ENCODE peak calls at places on chromosomes 6 and 20, in eight cellular contexts. One of them, this sample, is unnamed.

GRCh38 chr20:38113401-38114325 is 51.4 kb downstream of the TGM2 start:
- DNase-seq in tibial artery: no peak
- DNase-seq in cardiac fibroblast: no peak
- DNase-seq in stimulated activated CD4-positive, alpha-beta T cell treated with anti-CD3 and anti-CD28 coated beads, Interleukin-15, amount 100 ng/mL, for 1 hour: no peak
- DNase-seq in kidney tubule cell: no peak
- DNase-seq in iris pigment epithelial cell: peak; percentile 41
- DNase-seq in HL-60: peak; percentile 78
- DNase-seq in HEK293T: peak; percentile 35
- DNase-seq in this sample: no peak

GRCh38 chr6:117513778-117514371 is 31.4 kb downstream of the DCBLD1 start:
- DNase-seq in tibial artery: no peak
- DNase-seq in cardiac fibroblast: no peak
- DNase-seq in stimulated activated CD4-positive, alpha-beta T cell treated with anti-CD3 and anti-CD28 coated beads, Interleukin-15, amount 100 ng/mL, for 1 hour: no peak
- DNase-seq in kidney tubule cell: no peak
- DNase-seq in iris pigment epithelial cell: no peak
- DNase-seq in HL-60: no peak
- DNase-seq in HEK293T: no peak
- DNase-seq in this sample: peak; percentile 46

GRCh38 chr6:166567107-166567506 is 19.4 kb downstream of the RAMACL start:
- DNase-seq in tibial artery: no peak
- DNase-seq in cardiac fibroblast: peak; percentile 98
- DNase-seq in stimulated activated CD4-positive, alpha-beta T cell treated with anti-CD3 and anti-CD28 coated beads, Interleukin-15, amount 100 ng/mL, for 1 hour: no peak
- DNase-seq in kidney tubule cell: peak; percentile 92
- DNase-seq in iris pigment epithelial cell: peak; percentile 99
- DNase-seq in HL-60: no peak
- DNase-seq in HEK293T: no peak
- DNase-seq in this sample: peak; percentile 99

GRCh38 chr6:116596815-116597214 is 19.5 kb upstream of the RSPH4A start:
- DNase-seq in tibial artery: no peak
- DNase-seq in cardiac fibroblast: peak; percentile 29
- DNase-seq in stimulated activated CD4-positive, alpha-beta T cell treated with anti-CD3 and anti-CD28 coated beads, Interleukin-15, amount 100 ng/mL, for 1 hour: no peak
- DNase-seq in kidney tubule cell: no peak
- DNase-seq in iris pigment epithelial cell: peak; percentile 15
- DNase-seq in HL-60: no peak
- DNase-seq in HEK293T: peak; percentile 14
- DNase-seq in this sample: peak; percentile 12

GRCh38 chr6:156777866-156778614 is 862 bp downstream of the ARID1B start:
- DNase-seq in tibial artery: peak; percentile 76
- DNase-seq in cardiac fibroblast: peak; percentile 51
- DNase-seq in stimulated activated CD4-positive, alpha-beta T cell treated with anti-CD3 and anti-CD28 coated beads, Interleukin-15, amount 100 ng/mL, for 1 hour: peak; percentile 44
- DNase-seq in kidney tubule cell: peak; percentile 66
- DNase-seq in iris pigment epithelial cell: peak; percentile 62
- DNase-seq in HL-60: peak; percentile 56
- DNase-seq in HEK293T: peak; percentile 45
- DNase-seq in this sample: no peak

GRCh38 chr6:99512033-99512432 is 3.2 kb downstream of the USP45 start:
- DNase-seq in tibial artery: no peak
- DNase-seq in cardiac fibroblast: peak; percentile 44
- DNase-seq in stimulated activated CD4-positive, alpha-beta T cell treated with anti-CD3 and anti-CD28 coated beads, Interleukin-15, amount 100 ng/mL, for 1 hour: no peak
- DNase-seq in kidney tubule cell: peak; percentile 17
- DNase-seq in iris pigment epithelial cell: peak; percentile 74
- DNase-seq in HL-60: no peak
- DNase-seq in HEK293T: no peak
- DNase-seq in this sample: peak; percentile 31

GRCh38 chr6:26064619-26065257 is 22.5 kb upstream of the HFE start:
- DNase-seq in tibial artery: no peak
- DNase-seq in cardiac fibroblast: peak; percentile 73
- DNase-seq in stimulated activated CD4-positive, alpha-beta T cell treated with anti-CD3 and anti-CD28 coated beads, Interleukin-15, amount 100 ng/mL, for 1 hour: no peak
- DNase-seq in kidney tubule cell: peak; percentile 63
- DNase-seq in iris pigment epithelial cell: peak; percentile 56
- DNase-seq in HL-60: peak; percentile 42
- DNase-seq in HEK293T: peak; percentile 49
- DNase-seq in this sample: peak; percentile 18

GRCh38 chr6:108989700-108990099 is 104.9 kb downstream of the SESN1 start:
- DNase-seq in tibial artery: no peak
- DNase-seq in cardiac fibroblast: no peak
- DNase-seq in stimulated activated CD4-positive, alpha-beta T cell treated with anti-CD3 and anti-CD28 coated beads, Interleukin-15, amount 100 ng/mL, for 1 hour: no peak
- DNase-seq in kidney tubule cell: no peak
- DNase-seq in iris pigment epithelial cell: no peak
- DNase-seq in HL-60: no peak
- DNase-seq in HEK293T: no peak
- DNase-seq in this sample: no peak

GRCh38 chr20:63165538-63166422 is 50.2 kb downstream of the YTHDF1 start:
- DNase-seq in tibial artery: no peak
- DNase-seq in cardiac fibroblast: no peak
- DNase-seq in stimulated activated CD4-positive, alpha-beta T cell treated with anti-CD3 and anti-CD28 coated beads, Interleukin-15, amount 100 ng/mL, for 1 hour: no peak
- DNase-seq in kidney tubule cell: no peak
- DNase-seq in iris pigment epithelial cell: no peak
- DNase-seq in HL-60: no peak
- DNase-seq in HEK293T: no peak
- DNase-seq in this sample: no peak

GRCh38 chr20:363319-364078 is 16.6 kb downstream of the NRSN2 start:
- DNase-seq in tibial artery: no peak
- DNase-seq in cardiac fibroblast: no peak
- DNase-seq in stimulated activated CD4-positive, alpha-beta T cell treated with anti-CD3 and anti-CD28 coated beads, Interleukin-15, amount 100 ng/mL, for 1 hour: no peak
- DNase-seq in kidney tubule cell: peak; percentile 79
- DNase-seq in iris pigment epithelial cell: peak; percentile 33
- DNase-seq in HL-60: peak; percentile 43
- DNase-seq in HEK293T: no peak
- DNase-seq in this sample: no peak

GRCh38 chr6:43509142-43509983 is 783 bp downstream of the LRRC73 start:
- DNase-seq in tibial artery: no peak
- DNase-seq in cardiac fibroblast: no peak
- DNase-seq in stimulated activated CD4-positive, alpha-beta T cell treated with anti-CD3 and anti-CD28 coated beads, Interleukin-15, amount 100 ng/mL, for 1 hour: no peak
- DNase-seq in kidney tubule cell: no peak
- DNase-seq in iris pigment epithelial cell: no peak
- DNase-seq in HL-60: no peak
- DNase-seq in HEK293T: no peak
- DNase-seq in this sample: no peak

GRCh38 chr6:75691012-75691411 is 58.0 kb upstream of the MYO6 start:
- DNase-seq in tibial artery: no peak
- DNase-seq in cardiac fibroblast: peak; percentile 60
- DNase-seq in stimulated activated CD4-positive, alpha-beta T cell treated with anti-CD3 and anti-CD28 coated beads, Interleukin-15, amount 100 ng/mL, for 1 hour: no peak
- DNase-seq in kidney tubule cell: peak; percentile 35
- DNase-seq in iris pigment epithelial cell: peak; percentile 47
- DNase-seq in HL-60: no peak
- DNase-seq in HEK293T: no peak
- DNase-seq in this sample: peak; percentile 11

GRCh38 chr6:150142657-150143501 is at the start of gene PPP1R14C:
- DNase-seq in tibial artery: no peak
- DNase-seq in cardiac fibroblast: peak; percentile 2
- DNase-seq in stimulated activated CD4-positive, alpha-beta T cell treated with anti-CD3 and anti-CD28 coated beads, Interleukin-15, amount 100 ng/mL, for 1 hour: peak; percentile 2
- DNase-seq in kidney tubule cell: peak; percentile 86
- DNase-seq in iris pigment epithelial cell: no peak
- DNase-seq in HL-60: no peak
- DNase-seq in HEK293T: peak; percentile 79
- DNase-seq in this sample: peak; percentile 23

GRCh38 chr6:14324042-14324441 is 206.5 kb downstream of the CD83 start:
- DNase-seq in tibial artery: no peak
- DNase-seq in cardiac fibroblast: no peak
- DNase-seq in stimulated activated CD4-positive, alpha-beta T cell treated with anti-CD3 and anti-CD28 coated beads, Interleukin-15, amount 100 ng/mL, for 1 hour: no peak
- DNase-seq in kidney tubule cell: peak; percentile 70
- DNase-seq in iris pigment epithelial cell: peak; percentile 7
- DNase-seq in HL-60: no peak
- DNase-seq in HEK293T: no peak
- DNase-seq in this sample: peak; percentile 35

GRCh38 chr6:24666097-24666615 is 543 bp downstream of the TDP2 start:
- DNase-seq in tibial artery: peak; percentile 72
- DNase-seq in cardiac fibroblast: no peak
- DNase-seq in stimulated activated CD4-positive, alpha-beta T cell treated with anti-CD3 and anti-CD28 coated beads, Interleukin-15, amount 100 ng/mL, for 1 hour: peak; percentile 33
- DNase-seq in kidney tubule cell: peak; percentile 52
- DNase-seq in iris pigment epithelial cell: peak; percentile 58
- DNase-seq in HL-60: peak; percentile 47
- DNase-seq in HEK293T: peak; percentile 54
- DNase-seq in this sample: peak; percentile 39

GRCh38 chr6:7974932-7975763 is 64.6 kb upstream of the TXNDC5 start:
- DNase-seq in tibial artery: peak; percentile 85
- DNase-seq in cardiac fibroblast: peak; percentile 94
- DNase-seq in stimulated activated CD4-positive, alpha-beta T cell treated with anti-CD3 and anti-CD28 coated beads, Interleukin-15, amount 100 ng/mL, for 1 hour: no peak
- DNase-seq in kidney tubule cell: peak; percentile 91
- DNase-seq in iris pigment epithelial cell: peak; percentile 97
- DNase-seq in HL-60: peak; percentile 5
- DNase-seq in HEK293T: peak; percentile 27
- DNase-seq in this sample: peak; percentile 98

GRCh38 chr6:130934848-130935585 is 107.8 kb downstream of the SMLR1 start:
- DNase-seq in tibial artery: no peak
- DNase-seq in cardiac fibroblast: peak; percentile 47
- DNase-seq in stimulated activated CD4-positive, alpha-beta T cell treated with anti-CD3 and anti-CD28 coated beads, Interleukin-15, amount 100 ng/mL, for 1 hour: no peak
- DNase-seq in kidney tubule cell: no peak
- DNase-seq in iris pigment epithelial cell: no peak
- DNase-seq in HL-60: no peak
- DNase-seq in HEK293T: no peak
- DNase-seq in this sample: no peak

GRCh38 chr6:4615231-4615630 is 161.0 kb upstream of the CDYL start:
- DNase-seq in tibial artery: no peak
- DNase-seq in cardiac fibroblast: no peak
- DNase-seq in stimulated activated CD4-positive, alpha-beta T cell treated with anti-CD3 and anti-CD28 coated beads, Interleukin-15, amount 100 ng/mL, for 1 hour: no peak
- DNase-seq in kidney tubule cell: no peak
- DNase-seq in iris pigment epithelial cell: no peak
- DNase-seq in HL-60: no peak
- DNase-seq in HEK293T: no peak
- DNase-seq in this sample: no peak

GRCh38 chr20:31819083-31819784 is at the start of gene MYLK2:
- DNase-seq in tibial artery: peak; percentile 72
- DNase-seq in cardiac fibroblast: no peak
- DNase-seq in stimulated activated CD4-positive, alpha-beta T cell treated with anti-CD3 and anti-CD28 coated beads, Interleukin-15, amount 100 ng/mL, for 1 hour: no peak
- DNase-seq in kidney tubule cell: no peak
- DNase-seq in iris pigment epithelial cell: no peak
- DNase-seq in HL-60: no peak
- DNase-seq in HEK293T: no peak
- DNase-seq in this sample: no peak

GRCh38 chr6:72933216-72933615 is 292.1 kb downstream of the KHDC1L start:
- DNase-seq in tibial artery: no peak
- DNase-seq in cardiac fibroblast: no peak
- DNase-seq in stimulated activated CD4-positive, alpha-beta T cell treated with anti-CD3 and anti-CD28 coated beads, Interleukin-15, amount 100 ng/mL, for 1 hour: no peak
- DNase-seq in kidney tubule cell: no peak
- DNase-seq in iris pigment epithelial cell: no peak
- DNase-seq in HL-60: no peak
- DNase-seq in HEK293T: no peak
- DNase-seq in this sample: no peak

GRCh38 chr6:11230158-11231107 is 2.0 kb downstream of the NEDD9 start:
- DNase-seq in tibial artery: no peak
- DNase-seq in cardiac fibroblast: peak; percentile 69
- DNase-seq in stimulated activated CD4-positive, alpha-beta T cell treated with anti-CD3 and anti-CD28 coated beads, Interleukin-15, amount 100 ng/mL, for 1 hour: no peak
- DNase-seq in kidney tubule cell: peak; percentile 65
- DNase-seq in iris pigment epithelial cell: no peak
- DNase-seq in HL-60: no peak
- DNase-seq in HEK293T: no peak
- DNase-seq in this sample: no peak

This sample was measured in astrocyte.